ENCODE peak calls at places on chromosome 19, in nine cellular contexts. P, B, Z, I, V, F, J, T and L are unnamed samples.

GRCh38 chr19:30078381-30078910 is 136.4 kb downstream of the URI1 start:
- DNase-seq in F (no peak), Z (no peak), I (no peak), P (no peak), V (no peak), T (no peak), J (no peak), B (no peak), L (no peak)

GRCh38 chr19:8238251-8238650 is 29.1 kb downstream of the CERS4 start:
- DNase-seq in F (no peak), B (no peak), T (no peak), J (no peak), P (no peak), V (no peak), I (peak), Z (no peak), L (no peak)

GRCh38 chr19:17026041-17026658 is 460 bp downstream of the CPAMD8 start:
- DNase-seq in P (no peak), I (peak), F (no peak), T (no peak), V (no peak), B (no peak), J (no peak), Z (no peak), L (no peak)

GRCh38 chr19:11191273-11191755 is 6.0 kb downstream of the KANK2 start:
- DNase-seq in F (peak), J (no peak), Z (peak), T (peak), B (no peak), I (peak), V (no peak), P (peak), L (no peak)

GRCh38 chr19:17719730-17720486 is 628 bp downstream of the MAP1S start:
- DNase-seq in B (no peak), V (peak), P (no peak), J (no peak), Z (no peak), I (peak), F (no peak), T (no peak), L (no peak)

GRCh38 chr19:7921955-7922840 is 2.1 kb downstream of the SNAPC2 start:
- DNase-seq in I (no peak), F (no peak), B (no peak), V (no peak), P (no peak), J (no peak), T (no peak), Z (no peak), L (no peak)

GRCh38 chr19:3108775-3109174 is 14.6 kb downstream of the GNA11 start:
- DNase-seq in I (peak), F (peak), P (no peak), J (no peak), V (peak), T (peak), Z (peak), B (no peak), L (no peak)

GRCh38 chr19:42352216-42352892 is 26.9 kb downstream of the MEGF8 start:
- DNase-seq in I (no peak), B (no peak), V (no peak), Z (no peak), T (no peak), J (no peak), F (no peak), P (no peak), L (no peak)

GRCh38 chr19:1856345-1856697 is 7.1 kb downstream of the KLF16 start:
- DNase-seq in T (no peak), B (no peak), P (no peak), J (no peak), Z (no peak), V (no peak), F (no peak), I (no peak), L (no peak)

GRCh38 chr19:46288896-46289588 is 7.8 kb upstream of the HIF3A start:
- DNase-seq in F (no peak), I (no peak), T (peak), J (no peak), P (peak), Z (peak), B (no peak), V (no peak), L (no peak)

GRCh38 chr19:11453468-11454341 is 18.3 kb downstream of the PRKCSH start:
- DNase-seq in F (no peak), Z (no peak), I (peak), B (no peak), T (no peak), J (no peak), P (no peak), V (no peak), L (no peak)

GRCh38 chr19:6761053-6761676 is 6.1 kb downstream of the SH2D3A start:
- DNase-seq in J (no peak), I (peak), T (peak), Z (no peak), B (no peak), P (no peak), V (no peak), F (no peak), L (no peak)

GRCh38 chr19:13764821-13765394 is 586 bp downstream of the MRI1 start:
- DNase-seq in V (peak), P (no peak), J (no peak), T (no peak), B (no peak), Z (peak), I (peak), F (no peak), L (no peak)

GRCh38 chr19:49863935-49864320 is 3.4 kb downstream of the PNKP start:
- DNase-seq in B (no peak), F (no peak), T (no peak), J (no peak), V (no peak), Z (no peak), I (no peak), P (no peak), L (no peak)

GRCh38 chr19:54422136-54422535 is 6.9 kb downstream of the TTYH1 start:
- DNase-seq in V (no peak), T (no peak), F (no peak), I (peak), B (no peak), J (no peak), P (no peak), Z (no peak), L (no peak)

GRCh38 chr19:10760268-10760944 is 42.5 kb downstream of the DNM2 start:
- DNase-seq in Z (no peak), P (no peak), J (no peak), T (peak), B (no peak), I (no peak), F (no peak), V (no peak), L (no peak)

GRCh38 chr19:35689836-35690235 is 14.5 kb upstream of the ZBTB32 start:
- DNase-seq in T (no peak), J (no peak), I (no peak), Z (peak), F (no peak), P (no peak), B (no peak), V (no peak), L (no peak)

GRCh38 chr19:4609878-4610511 is 29.3 kb upstream of the TNFAIP8L1 start:
- DNase-seq in B (no peak), J (no peak), P (no peak), T (no peak), F (no peak), I (peak), Z (no peak), V (no peak), L (no peak)

GRCh38 chr19:4715529-4716221 is 8.0 kb downstream of the DPP9 start:
- DNase-seq in F (peak), B (no peak), Z (no peak), T (no peak), V (no peak), J (no peak), I (no peak), P (no peak), L (no peak)

GRCh38 chr19:10290876-10291553 is 1.3 kb downstream of the ICAM5 start:
- DNase-seq in T (no peak), V (peak), P (no peak), Z (peak), J (no peak), I (peak), B (no peak), F (peak), L (no peak)

GRCh38 chr19:3809881-3810707 is 23.9 kb upstream of the MATK start:
- DNase-seq in Z (no peak), V (no peak), T (no peak), I (no peak), F (no peak), P (no peak), B (no peak), J (no peak), L (no peak)

GRCh38 chr19:31074751-31075150 is 274.5 kb downstream of the TSHZ3 start:
- DNase-seq in J (no peak), V (no peak), P (no peak), F (no peak), T (no peak), I (no peak), Z (no peak), B (no peak), L (no peak)

GRCh38 chr19:50720181-50720920 is 749 bp upstream of the SHANK1 start:
- DNase-seq in V (no peak), P (no peak), F (no peak), J (no peak), T (no peak), Z (no peak), B (no peak), I (peak), L (no peak)

GRCh38 chr19:56508282-56508778 is 675 bp downstream of the ZNF471 start:
- DNase-seq in J (no peak), B (no peak), Z (no peak), F (no peak), V (no peak), T (no peak), P (no peak), I (no peak), L (no peak)

GRCh38 chr19:3008994-3009393 is 20.1 kb downstream of the TLE2 start:
- DNase-seq in P (no peak), F (no peak), J (no peak), B (no peak), V (no peak), T (no peak), I (no peak), Z (no peak), L (no peak)

GRCh38 chr19:3120611-3121231 is 15.1 kb upstream of the GNA15 start:
- DNase-seq in I (no peak), T (no peak), P (no peak), B (no peak), Z (no peak), F (no peak), V (no peak), J (no peak), L (no peak)

GRCh38 chr19:55283548-55284393 is at the start of gene BRSK1:
- DNase-seq in J (no peak), Z (peak), V (peak), F (peak), T (peak), P (no peak), I (peak), B (no peak), L (no peak)

GRCh38 chr19:12880551-12881171 is 588 bp downstream of the DNASE2 start:
- DNase-seq in Z (no peak), V (no peak), B (no peak), F (peak), T (peak), P (no peak), I (peak), J (no peak), L (no peak)

GRCh38 chr19:13033819-13034611 is 38.7 kb downstream of the NFIX start:
- DNase-seq in T (no peak), Z (peak), P (no peak), F (peak), J (no peak), I (peak), V (peak), B (no peak), L (no peak)

GRCh38 chr19:14699641-14700040 is 9.8 kb downstream of the ZNF333 start:
- DNase-seq in T (no peak), F (no peak), P (no peak), Z (no peak), J (peak), B (no peak), V (no peak), I (no peak), L (no peak)

GRCh38 chr19:20787766-20788165 is 11.7 kb downstream of the ZNF66 start:
- DNase-seq in B (no peak), Z (peak), F (no peak), I (no peak), V (no peak), P (no peak), T (no peak), J (no peak), L (no peak)

GRCh38 chr19:16447015-16447384 is 24.8 kb downstream of the EPS15L1 start:
- DNase-seq in V (no peak), F (no peak), I (no peak), B (no peak), T (no peak), Z (peak), P (peak), J (peak), L (no peak)

GRCh38 chr19:3509566-3509989 is 3.5 kb downstream of the FZR1 start:
- DNase-seq in P (no peak), T (peak), I (no peak), J (no peak), F (no peak), Z (peak), B (no peak), V (no peak), L (no peak)

GRCh38 chr19:58181902-58182576 is 822 bp upstream of the ZNF274 start:
- DNase-seq in T (peak), I (peak), B (no peak), Z (peak), J (no peak), P (peak), F (peak), V (peak), L (no peak)

GRCh38 chr19:42250249-42250665 is 4.7 kb downstream of the ERF start:
- DNase-seq in P (no peak), B (no peak), J (no peak), V (no peak), T (no peak), F (no peak), Z (no peak), I (no peak), L (no peak)

GRCh38 chr19:6489278-6490061 is 7.9 kb upstream of the DENND1C start:
- DNase-seq in B (no peak), F (peak), Z (no peak), T (no peak), I (no peak), J (no peak), V (no peak), P (no peak), L (no peak)

GRCh38 chr19:5691205-5691929 is 1.3 kb downstream of the RPL36 start:
- DNase-seq in B (no peak), F (peak), Z (peak), P (no peak), I (no peak), V (peak), J (no peak), T (no peak), L (no peak)

GRCh38 chr19:36775768-36776167 is 3.2 kb upstream of the ZNF850 start:
- DNase-seq in T (no peak), I (peak), P (no peak), F (no peak), V (no peak), Z (peak), J (no peak), B (no peak), L (no peak)